ENCODE peak calls at places on chromosomes 4 and X, in seven cellular contexts. Q is cardiac muscle cell, H is left lung, V is PC-9, W is hepatocyte, F is A673, R is BJ. E is an unnamed sample. For H3K27me3, the result is how much of the 10 kb centered on the place peaks cover.

GRCh38 chrX:49710744-49711319 is 15.0 kb upstream of the PAGE1 start:
- DNase-seq in Q (no peak), H (no peak), V (no peak), W (no peak), F (no peak), R (no peak), E (no peak)

GRCh38 chr4:67725981-67726380 is 25.0 kb upstream of the UBA6 start:
- DNase-seq in Q (no peak), H (no peak), V (no peak), W (no peak), F (no peak), R (no peak), E (no peak)

GRCh38 chr4:80036306-80036705 is 36.7 kb downstream of the ANTXR2 start:
- DNase-seq in Q (no peak), H (no peak), V (no peak), W (no peak), F (no peak), R (no peak), E (no peak)

GRCh38 chr4:140833280-140833679 is 77.1 kb upstream of the TBC1D9 start:
- DNase-seq in Q (no peak), H (no peak), V (no peak), W (no peak), F (no peak), R (no peak), E (no peak)

GRCh38 chr4:168511780-168512467 is 15.1 kb downstream of the PALLD start:
- DNase-seq in Q (no peak), H (no peak), V (no peak), W (no peak), F (no peak), R (no peak), E (no peak)

GRCh38 chrX:3567681-3568080 is 145.8 kb downstream of the PRKX start:
- DNase-seq in Q (no peak), H (no peak), V (no peak), W (no peak), F (no peak), R (no peak), E (no peak)

GRCh38 chrX:46812445-46812844 is 24.4 kb upstream of the RP2 start:
- DNase-seq in Q (no peak), H (no peak), V (peak), W (no peak), F (no peak), R (no peak), E (no peak)

GRCh38 chrX:104318330-104319009 is 63.7 kb upstream of the ESX1 start:
- DNase-seq in Q (peak), H (no peak), V (peak), W (peak), F (no peak), R (no peak), E (no peak)

GRCh38 chr4:142405021-142405991 is 440.8 kb downstream of the INPP4B start:
- DNase-seq in Q (peak), H (peak), V (no peak), W (peak), F (peak), R (peak), E (peak)

GRCh38 chrX:20237864-20238263 is 28.8 kb downstream of the RPS6KA3 start:
- DNase-seq in Q (no peak), H (no peak), V (no peak), W (no peak), F (peak), R (no peak), E (no peak)

GRCh38 chrX:115413246-115413878 is 123.8 kb downstream of the LUZP4 start:
- DNase-seq in Q (no peak), H (no peak), V (no peak), W (no peak), F (no peak), R (no peak), E (no peak)

GRCh38 chr4:119795986-119796578 is 167.5 kb upstream of the PDE5A start:
- DNase-seq in Q (no peak), H (no peak), V (no peak), W (no peak), F (no peak), R (no peak), E (no peak)

GRCh38 chr4:73732759-73733431 is 7.5 kb upstream of the CXCL8 start:
- DNase-seq in Q (peak), H (no peak), V (no peak), W (no peak), F (no peak), R (no peak), E (no peak)

GRCh38 chr4:128241425-128241913 is 46.1 kb downstream of the PGRMC2 start:
- DNase-seq in Q (peak), H (no peak), V (peak), W (peak), F (peak), R (peak), E (no peak)

GRCh38 chr4:106627071-106627470 is 258.5 kb upstream of the GIMD1 start:
- DNase-seq in Q (no peak), H (no peak), V (no peak), W (no peak), F (no peak), R (no peak), E (no peak)

GRCh38 chr4:188484256-188484655 is 345.0 kb downstream of the TRIML1 start:
- DNase-seq in Q (no peak), H (no peak), V (no peak), W (no peak), F (peak), R (no peak), E (no peak)

GRCh38 chrX:119735467-119735866 is 22.9 kb upstream of the SOWAHD start:
- DNase-seq in Q (no peak), H (peak), V (no peak), W (no peak), F (no peak), R (no peak), E (no peak)

GRCh38 chr4:125714845-125715244 is 400.1 kb downstream of the FAT4 start:
- DNase-seq in Q (no peak), H (no peak), V (no peak), W (no peak), F (no peak), R (no peak), E (no peak)

GRCh38 chr4:63717384-63717783 is 691.9 kb downstream of the TECRL start:
- DNase-seq in Q (peak), H (no peak), V (peak), W (peak), F (peak), R (no peak), E (no peak)

GRCh38 chr4:76897522-76898384 is at the start of gene SOWAHB:
- DNase-seq in Q (no peak), H (peak), V (peak), W (peak), F (no peak), R (no peak), E (peak)

GRCh38 chr4:111838406-111838930 is 306.8 kb upstream of the FAM241A start:
- DNase-seq in Q (no peak), H (no peak), V (no peak), W (no peak), F (no peak), R (no peak), E (no peak)

GRCh38 chr4:32136081-32136787 is 1416.1 kb downstream of the PCDH7 start:
- DNase-seq in Q (no peak), H (no peak), V (no peak), W (no peak), F (no peak), R (no peak), E (no peak)

GRCh38 chrX:42696551-42697129 is 81.3 kb downstream of the PPP1R2C start:
- DNase-seq in Q (no peak), H (no peak), V (no peak), W (no peak), F (no peak), R (no peak), E (no peak)
- H3K27me3 ChIP-seq in Q (under half), H (under half), V (under half), W (under half), F (under half), R (under half), E (under half)

GRCh38 chrX:66634272-66634671 is 4.6 kb downstream of the EDA2R start:
- DNase-seq in Q (no peak), H (no peak), V (no peak), W (no peak), F (no peak), R (no peak), E (no peak)
- H3K27me3 ChIP-seq in Q (under half), H (under half), V (under half), W (under half), F (under half), R (under half), E (under half)

DNA sequence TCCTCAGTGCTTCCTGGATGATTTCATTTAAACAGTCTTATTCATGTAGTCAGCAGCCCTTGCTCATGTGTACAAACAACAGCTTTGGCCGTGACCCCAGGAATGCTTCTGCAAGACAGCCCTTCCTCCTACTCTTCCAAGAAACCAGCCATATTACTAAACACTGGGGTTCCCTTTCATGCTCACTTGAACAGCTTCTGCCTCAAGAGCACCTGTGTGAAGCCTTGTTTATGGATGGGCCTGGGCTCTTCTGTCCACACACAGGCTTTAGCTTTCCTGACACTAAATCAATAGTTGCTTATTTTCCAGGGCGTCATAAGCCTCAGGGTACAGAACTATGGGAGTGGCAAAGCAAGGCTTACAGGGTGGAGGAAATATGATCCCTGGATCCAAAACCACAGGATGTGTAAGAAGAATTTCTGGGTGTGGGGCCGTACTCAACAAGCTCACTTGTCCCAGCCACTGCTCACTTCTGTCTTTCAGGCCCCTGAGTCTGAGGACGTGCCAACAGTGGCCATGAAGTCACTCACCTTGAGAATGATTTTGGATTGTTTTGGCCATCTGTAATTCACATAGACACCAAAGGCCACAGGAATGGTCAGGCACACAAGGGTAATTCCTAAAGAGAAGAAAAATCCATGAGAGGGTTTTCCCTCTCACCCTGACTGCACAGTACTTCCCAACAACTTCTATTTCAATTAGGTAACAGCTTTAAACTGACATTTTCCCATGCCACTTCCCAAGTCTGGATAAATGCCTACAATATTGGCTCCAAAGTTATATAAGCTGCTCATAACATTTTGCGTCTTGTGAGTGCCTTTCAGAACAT is 17.7 kb downstream of the SLC10A6 start:
- DNase-seq in Q (peak), H (peak), V (peak), W (peak), F (no peak), R (peak), E (no peak)
- H3K27me3 ChIP-seq in Q (under half), H (under half), V (under half), W (under half), F (under half), R (under half), E (under half)

GRCh38 chrX:110938977-110939732 is 143.5 kb upstream of the CHRDL1 start:
- DNase-seq in Q (no peak), H (no peak), V (no peak), W (no peak), F (no peak), R (no peak), E (no peak)
- H3K27me3 ChIP-seq in Q (under half), H (under half), V (under half), W (under half), F (under half), R (under half), E (under half)

GRCh38 chr4:88353324-88353723 is 25.3 kb upstream of the HERC6 start:
- DNase-seq in Q (no peak), H (no peak), V (no peak), W (no peak), F (no peak), R (no peak), E (no peak)
- H3K27me3 ChIP-seq in Q (under half), H (under half), V (under half), W (under half), F (under half), R (under half), E (under half)

GRCh38 chr4:40628888-40629287 is 776 bp downstream of the RBM47 start:
- DNase-seq in Q (no peak), H (no peak), V (peak), W (no peak), F (no peak), R (no peak), E (no peak)

GRCh38 chr4:40627540-40627939 is 2.1 kb downstream of the RBM47 start:
- DNase-seq in Q (no peak), H (no peak), V (no peak), W (no peak), F (no peak), R (no peak), E (no peak)

GRCh38 chr4:40629401-40630334 is at the start of gene RBM47:
- DNase-seq in Q (peak), H (peak), V (peak), W (peak), F (peak), R (no peak), E (peak)

GRCh38 chr4:40626183-40626990 is 3.3 kb downstream of the RBM47 start:
- DNase-seq in Q (peak), H (no peak), V (peak), W (no peak), F (no peak), R (no peak), E (peak)

GRCh38 chr4:40630335-40631021 is 814 bp upstream of the RBM47 start:
- DNase-seq in Q (no peak), H (peak), V (peak), W (peak), F (no peak), R (no peak), E (peak)
- H3K27me3 ChIP-seq in Q (under half), H (under half), V (under half), W (under half), F (under half), R (under half), E (under half)

DNA sequence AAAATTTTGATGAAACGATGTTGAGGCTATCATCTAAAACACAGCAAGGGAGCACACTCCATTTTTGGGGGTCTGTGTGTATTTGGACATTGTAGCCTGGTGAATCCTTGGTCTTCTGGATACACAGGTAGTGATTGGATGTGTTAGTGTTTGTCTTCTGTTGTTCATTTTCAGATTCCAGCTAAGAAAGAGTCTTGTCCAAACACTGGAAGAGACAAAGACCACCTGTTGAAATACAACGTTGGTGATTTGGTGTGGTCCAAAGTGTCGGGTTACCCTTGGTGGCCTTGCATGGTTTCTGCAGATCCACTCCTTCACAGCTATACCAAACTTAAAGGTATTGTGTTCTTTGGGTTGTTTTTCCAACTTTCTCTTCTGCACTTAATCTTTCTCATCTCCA is 32.8 kb downstream of the NSD2 start:
- DNase-seq in Q (no peak), H (no peak), V (no peak), W (no peak), F (no peak), R (no peak), E (no peak)
- H3K27me3 ChIP-seq in Q (under half), H (under half), V (under half), W (under half), F (under half), R (under half), E (under half)

GRCh38 chrX:48700246-48700645 is 3.7 kb downstream of the SUV39H1 start:
- DNase-seq in Q (no peak), H (no peak), V (no peak), W (no peak), F (no peak), R (no peak), E (no peak)
- H3K27me3 ChIP-seq in Q (under half), H (under half), V (under half), W (under half), F (under half), R (under half), E (under half)